ENCODE peak calls at places on chromosomes 1 and 21, in eight cellular contexts. Z, Y, D, L, Q, C, W and E are unnamed samples.

GRCh38 chr1:214581785-214582184 is 21.2 kb upstream of the CENPF start:
- DNase-seq in Z (no peak), Y (peak; percentile 27), D (no peak), L (peak; percentile 94), Q (no peak), C (no peak), W (no peak), E (no peak)

GRCh38 chr21:44960141-44961092 is 20.6 kb downstream of the SLX9 start:
- DNase-seq in Z (no peak), Y (no peak), D (no peak), L (no peak), Q (peak; percentile 39), C (no peak), W (no peak), E (no peak)

GRCh38 chr1:225737866-225738265 is 39.8 kb upstream of the SRP9 start:
- DNase-seq in Z (no peak), Y (no peak), D (no peak), L (no peak), Q (no peak), C (no peak), W (no peak), E (no peak)

GRCh38 chr21:45142469-45142868 is 68.1 kb downstream of the ADARB1 start:
- DNase-seq in Z (no peak), Y (peak; percentile 79), D (no peak), L (peak; percentile 68), Q (no peak), C (no peak), W (no peak), E (no peak)

GRCh38 chr1:81097860-81098259 is 702.9 kb upstream of the ADGRL2 start:
- DNase-seq in Z (no peak), Y (no peak), D (no peak), L (no peak), Q (no peak), C (no peak), W (no peak), E (no peak)

GRCh38 chr21:36491191-36491916 is 11.4 kb upstream of the CLDN14 start:
- DNase-seq in Z (no peak), Y (no peak), D (no peak), L (peak; percentile 18), Q (no peak), C (no peak), W (no peak), E (no peak)

GRCh38 chr1:153735090-153735420 is 7.2 kb downstream of the INTS3 start:
- DNase-seq in Z (no peak), Y (no peak), D (no peak), L (no peak), Q (no peak), C (no peak), W (no peak), E (no peak)

GRCh38 chr1:71285529-71285928 is 204.7 kb upstream of the ZRANB2 start:
- DNase-seq in Z (no peak), Y (no peak), D (no peak), L (no peak), Q (no peak), C (no peak), W (no peak), E (no peak)

GRCh38 chr1:225458222-225458631 is 30.4 kb upstream of the LBR start:
- DNase-seq in Z (no peak), Y (no peak), D (no peak), L (no peak), Q (no peak), C (no peak), W (no peak), E (no peak)

GRCh38 chr1:4079815-4080214 is 179.7 kb upstream of the C1orf174 start:
- DNase-seq in Z (no peak), Y (no peak), D (no peak), L (no peak), Q (no peak), C (no peak), W (no peak), E (no peak)

GRCh38 chr1:58611986-58612385 is 34.9 kb upstream of the TACSTD2 start:
- DNase-seq in Z (no peak), Y (no peak), D (no peak), L (no peak), Q (no peak), C (no peak), W (no peak), E (no peak)

GRCh38 chr1:224616761-224617409 is 768 bp downstream of the CNIH3 start:
- DNase-seq in Z (no peak), Y (no peak), D (no peak), L (peak; percentile 36), Q (no peak), C (no peak), W (no peak), E (no peak)

GRCh38 chr21:40466893-40467483 is 380.0 kb downstream of the DSCAM start:
- DNase-seq in Z (no peak), Y (peak; percentile 8), D (no peak), L (peak; percentile 18), Q (no peak), C (no peak), W (peak; percentile 13), E (no peak)

GRCh38 chr1:160837558-160838205 is 25.0 kb downstream of the CD244 start:
- DNase-seq in Z (no peak), Y (peak; percentile 15), D (no peak), L (peak; percentile 40), Q (peak; percentile 53), C (peak; percentile 85), W (no peak), E (no peak)

GRCh38 chr1:1779691-1780597 is 1.7 kb upstream of the NADK start:
- DNase-seq in Z (no peak), Y (peak; percentile 74), D (no peak), L (peak; percentile 61), Q (peak; percentile 82), C (peak; percentile 47), W (peak; percentile 38), E (peak; percentile 16)

GRCh38 chr1:10267319-10267718 is 56.9 kb downstream of the KIF1B start:
- DNase-seq in Z (no peak), Y (peak; percentile 16), D (no peak), L (no peak), Q (no peak), C (no peak), W (no peak), E (no peak)